ENCODE peak calls at places on chromosomes 7 and 10, in four cellular contexts. T is A549, A is mammary epithelial cell, M is neural progenitor cell. S is an unnamed sample.

GRCh38 chr10:82668266-82668665 is 793.3 kb downstream of the NRG3 start:
- DNase-seq in T (no peak), A (no peak), M (no peak), S (no peak)

GRCh38 chr10:35533565-35533964 is 71.6 kb upstream of the GJD4 start:
- DNase-seq in T (no peak), A (no peak), M (no peak), S (no peak)

GRCh38 chr10:77710081-77710551 is 72.5 kb upstream of the KCNMA1 start:
- DNase-seq in T (no peak), A (no peak), M (peak), S (no peak)

GRCh38 chr10:74642901-74643585 is 183.4 kb upstream of the KAT6B start:
- DNase-seq in T (no peak), A (no peak), M (no peak), S (no peak)

GRCh38 chr7:139871276-139871675 is 42.2 kb downstream of the TBXAS1 start:
- DNase-seq in T (no peak), A (no peak), M (no peak), S (no peak)

GRCh38 chr7:80142853-80143580 is 8.4 kb downstream of the GNAI1 start:
- DNase-seq in T (no peak), A (no peak), M (no peak), S (no peak)

GRCh38 chr10:52318822-52319464 is 4.9 kb downstream of the DKK1 start:
- DNase-seq in T (peak), A (peak), M (no peak), S (peak)

GRCh38 chr10:87817291-87817872 is 644 bp downstream of the ATAD1 start:
- DNase-seq in T (peak), A (no peak), M (no peak), S (no peak)

GRCh38 chr7:67525588-67525987 is 529.0 kb downstream of the TYW1 start:
- DNase-seq in T (no peak), A (no peak), M (no peak), S (no peak)

GRCh38 chr7:105782391-105783063 is 93.9 kb downstream of the ATXN7L1 start:
- DNase-seq in T (peak), A (peak), M (no peak), S (peak)

GRCh38 chr10:6401562-6402348 is 178.3 kb downstream of the PRKCQ start:
- DNase-seq in T (peak), A (peak), M (peak), S (peak)

GRCh38 chr10:94496010-94496409 is 49.6 kb upstream of the HELLS start:
- DNase-seq in T (no peak), A (no peak), M (no peak), S (no peak)

GRCh38 chr7:44263342-44264082 is 61.9 kb downstream of the CAMK2B start:
- DNase-seq in T (no peak), A (no peak), M (no peak), S (no peak)

GRCh38 chr10:32256613-32257437 is 90.1 kb downstream of the EPC1 start:
- DNase-seq in T (peak), A (peak), M (peak), S (peak)
- H3K4me2 ChIP-seq in T (peak), A (no peak), M (no peak), S (peak)

GRCh38 chr7:2893411-2893861 is 49.3 kb upstream of the GNA12 start:
- DNase-seq in T (no peak), A (no peak), M (no peak), S (peak)
- H3K4me3 ChIP-seq in T (no peak), A (no peak), M (no peak), S (no peak)

GRCh38 chr7:100342761-100343160 is 15.2 kb upstream of the PILRB start:
- DNase-seq in T (no peak), A (no peak), M (no peak), S (no peak)
- H3K4me2 ChIP-seq in T (no peak), A (no peak), M (no peak), S (no peak)

GRCh38 chr7:130902755-130903357 is 168.8 kb upstream of the KLF14 start:
- DNase-seq in T (no peak), A (no peak), M (no peak), S (no peak)
- H3K4me3 ChIP-seq in T (peak), A (no peak), M (no peak), S (peak)

S was measured in osteoblast.